ENCODE peak calls at places on chromosome 14, in seven cellular contexts. F, J, U, I, C, O and Z are unnamed samples.

GRCh38 chr14:43540948-43541347 is 966.1 kb downstream of the FSCB start:
- DNase-seq in J (peak; percentile 3), O (no peak), F (no peak), U (no peak), C (no peak), I (no peak), Z (no peak)

GRCh38 chr14:80575763-80576162 is 364.5 kb upstream of the DIO2 start:
- DNase-seq in C (no peak), U (no peak), O (no peak), F (no peak), I (no peak), J (no peak), Z (no peak)

GRCh38 chr14:105300542-105301102 is at the start of gene BRF1:
- DNase-seq in U (no peak), I (peak; percentile 93), O (peak; percentile 75), F (peak; percentile 90), J (peak; percentile 97), C (peak; percentile 85), Z (no peak)

GRCh38 chr14:52730708-52731111 is 744 bp downstream of the STYX start:
- DNase-seq in F (no peak), J (no peak), O (no peak), C (no peak), I (no peak), U (no peak), Z (no peak)

GRCh38 chr14:99675951-99676350 is 8.1 kb upstream of the CYP46A1 start:
- DNase-seq in I (no peak), J (no peak), C (no peak), O (no peak), U (no peak), F (no peak), Z (no peak)

GRCh38 chr14:60253649-60254048 is 4.6 kb downstream of the PPM1A start:
- DNase-seq in U (no peak), C (no peak), O (no peak), F (no peak), I (no peak), J (no peak), Z (no peak)

GRCh38 chr14:68172664-68173063 is 353.1 kb downstream of the RAD51B start:
- DNase-seq in J (no peak), U (no peak), I (no peak), O (no peak), C (peak; percentile 34), F (no peak), Z (no peak)

GRCh38 chr14:91732439-91732838 is 553 bp upstream of the CATSPERB start:
- DNase-seq in C (no peak), O (no peak), F (no peak), I (no peak), J (no peak), U (no peak), Z (no peak)

GRCh38 chr14:98904677-98905076 is 367.3 kb downstream of the BCL11B start:
- DNase-seq in C (no peak), I (no peak), F (no peak), O (no peak), U (no peak), J (no peak), Z (no peak)

GRCh38 chr14:66758031-66758613 is 250.2 kb downstream of the GPHN start:
- DNase-seq in F (no peak), O (no peak), I (no peak), U (no peak), C (no peak), J (no peak), Z (no peak)

GRCh38 chr14:20714593-20715250 is 26.2 kb downstream of the ANG start:
- DNase-seq in I (peak; percentile 59), C (no peak), U (no peak), O (peak; percentile 9), J (no peak), F (peak; percentile 77), Z (no peak)

GRCh38 chr14:65453807-65454480 is 41.4 kb downstream of the FUT8 start:
- DNase-seq in F (no peak), O (peak; percentile 6), I (no peak), U (no peak), J (peak; percentile 26), C (no peak), Z (no peak)

GRCh38 chr14:40847496-40847895 is 759.2 kb upstream of the LRFN5 start:
- DNase-seq in U (no peak), O (no peak), F (no peak), I (no peak), C (no peak), J (no peak), Z (no peak)

GRCh38 chr14:63510538-63510937 is 32.6 kb downstream of the PPP2R5E start:
- DNase-seq in J (no peak), U (no peak), C (no peak), I (no peak), O (peak; percentile 32), F (no peak), Z (no peak)

GRCh38 chr14:94599656-94600004 is 12.6 kb upstream of the SERPINA3 start:
- DNase-seq in J (no peak), U (no peak), I (no peak), F (no peak), C (no peak), O (no peak), Z (no peak)

GRCh38 chr14:93536945-93537344 is 106.2 kb downstream of the UNC79 start:
- DNase-seq in C (peak; percentile 21), I (no peak), F (no peak), J (peak; percentile 43), O (no peak), U (no peak), Z (no peak)

GRCh38 chr14:35406811-35407630 is 2.5 kb upstream of the NFKBIA start:
- DNase-seq in F (peak; percentile 68), O (no peak), I (no peak), J (peak; percentile 54), U (no peak), C (peak; percentile 56), Z (no peak)

GRCh38 chr14:87643005-87643404 is 350.0 kb downstream of the GALC start:
- DNase-seq in F (no peak), U (no peak), J (no peak), O (no peak), C (no peak), I (no peak), Z (no peak)

GRCh38 chr14:101105045-101105444 is 201.5 kb upstream of the RTL1 start:
- DNase-seq in F (no peak), J (no peak), C (no peak), U (no peak), I (no peak), O (no peak), Z (no peak)

GRCh38 chr14:61891251-61891650 is 129.0 kb downstream of the SNAPC1 start:
- DNase-seq in U (no peak), J (no peak), C (no peak), I (no peak), O (no peak), F (no peak), Z (no peak)

GRCh38 chr14:93980464-93981201 is 4.3 kb upstream of the ASB2 start:
- DNase-seq in O (peak; percentile 45), I (no peak), C (no peak), F (no peak), U (no peak), J (no peak), Z (no peak)

GRCh38 chr14:83257466-83258439 is 1724.1 kb upstream of the SEL1L start:
- DNase-seq in J (no peak), O (no peak), I (no peak), F (no peak), C (no peak), U (no peak), Z (no peak)

GRCh38 chr14:30521899-30522736 is 36.8 kb upstream of the G2E3 start:
- DNase-seq in O (peak; percentile 18), F (peak; percentile 21), I (no peak), U (peak; percentile 18), J (peak; percentile 8), C (peak; percentile 54), Z (no peak)

GRCh38 chr14:60970146-60970545 is 10.7 kb downstream of the TRMT5 start:
- DNase-seq in C (no peak), F (no peak), U (no peak), J (no peak), O (no peak), I (no peak), Z (no peak)

GRCh38 chr14:58918066-58918465 is 270.4 kb upstream of the DAAM1 start:
- DNase-seq in J (no peak), U (no peak), C (no peak), F (peak; percentile 66), O (no peak), I (no peak), Z (no peak)

GRCh38 chr14:75205586-75205985 is 29.2 kb upstream of the TMED10 start:
- DNase-seq in C (no peak), I (no peak), U (no peak), F (no peak), J (no peak), O (no peak), Z (no peak)

GRCh38 chr14:80364274-80364673 is 153.0 kb upstream of the DIO2 start:
- DNase-seq in F (peak; percentile 8), U (no peak), J (peak; percentile 4), C (no peak), O (no peak), I (no peak), Z (no peak)

GRCh38 chr14:103524002-103524785 is 1.6 kb upstream of the CKB start:
- DNase-seq in J (no peak), I (no peak), U (no peak), F (no peak), O (no peak), C (no peak), Z (no peak)

GRCh38 chr14:104509673-104510072 is 69.9 kb upstream of the C14orf180 start:
- DNase-seq in J (peak; percentile 73), F (no peak), O (no peak), U (no peak), C (no peak), I (no peak), Z (no peak)

GRCh38 chr14:32724864-32725550 is 213.7 kb upstream of the NPAS3 start:
- DNase-seq in U (no peak), F (no peak), J (no peak), I (no peak), C (no peak), O (peak; percentile 96), Z (peak; percentile 66)

GRCh38 chr14:50038398-50039119 is 77.8 kb downstream of the VCPKMT start:
- DNase-seq in J (no peak), C (no peak), U (peak; percentile 67), I (no peak), F (peak; percentile 84), O (peak; percentile 55), Z (peak; percentile 95)
- TF ChIP-seq CTCF in J (peak; percentile 41), C (no peak), U (no peak), I (no peak), F (no peak), O (peak; percentile 15), Z (no peak)

GRCh38 chr14:69812725-69813124 is 15.7 kb upstream of the SLC10A1 start:
- DNase-seq in O (no peak), I (no peak), C (no peak), F (no peak), U (no peak), J (no peak), Z (no peak)
- TF ChIP-seq CTCF in O (no peak), I (no peak), C (peak; percentile 35), F (no peak), U (peak; percentile 16), J (no peak), Z (no peak)

GRCh38 chr14:96584199-96584906 is 82.2 kb downstream of the PAPOLA start:
- DNase-seq in F (peak; percentile 27), O (peak; percentile 9), J (peak; percentile 88), U (peak; percentile 13), C (peak; percentile 33), I (no peak), Z (no peak)
- TF ChIP-seq CTCF in F (peak; percentile 41), O (peak; percentile 58), J (peak; percentile 44), U (peak; percentile 74), C (peak; percentile 82), I (peak; percentile 39), Z (no peak)

GRCh38 chr14:57526942-57527341 is 33.3 kb upstream of the CCDC198 start:
- DNase-seq in C (no peak), O (no peak), U (no peak), J (no peak), I (no peak), F (no peak), Z (no peak)
- TF ChIP-seq CTCF in C (peak; percentile 19), O (no peak), U (no peak), J (no peak), I (no peak), F (no peak), Z (no peak)